ENCODE peak calls at places on chromosomes 2 and 18, in nine cellular contexts. S, D, N, B, X, L, K, M and O are unnamed samples.

GRCh38 chr2:218322756-218323525 is 30.6 kb upstream of the TMBIM1 start:
- DNase-seq in X (peak), M (peak), B (peak), D (peak), K (no peak), S (peak), L (peak), N (peak), O (peak)

GRCh38 chr2:129820908-129821307 is 158.6 kb upstream of the RAB6C start:
- DNase-seq in D (no peak), K (no peak), L (no peak), B (no peak), S (no peak), X (no peak), N (no peak), M (no peak), O (no peak)

GRCh38 chr2:200736646-200737274 is 75.0 kb upstream of the BZW1 start:
- DNase-seq in S (no peak), M (no peak), D (no peak), K (no peak), B (no peak), L (no peak), N (no peak), X (no peak), O (no peak)

GRCh38 chr18:72342933-72343332 is 201.2 kb downstream of the CBLN2 start:
- DNase-seq in N (no peak), S (no peak), L (no peak), B (no peak), M (no peak), D (no peak), X (no peak), K (no peak), O (no peak)

GRCh38 chr2:215921884-215922283 is 91.5 kb downstream of the MREG start:
- DNase-seq in L (no peak), N (no peak), K (no peak), B (no peak), X (no peak), D (no peak), M (peak), S (no peak), O (peak)

GRCh38 chr2:122182631-122183030 is 427.2 kb downstream of the TSN start:
- DNase-seq in N (no peak), X (no peak), L (no peak), K (no peak), S (no peak), D (no peak), M (no peak), B (no peak), O (no peak)

GRCh38 chr18:66048404-66048803 is 297.6 kb downstream of the CDH7 start:
- DNase-seq in X (no peak), K (no peak), L (no peak), D (no peak), B (no peak), M (no peak), N (no peak), S (no peak), O (no peak)

GRCh38 chr18:79400091-79400590 is 4.4 kb downstream of the NFATC1 start:
- DNase-seq in X (peak), L (peak), D (no peak), S (no peak), N (peak), M (no peak), K (peak), B (peak), O (no peak)

GRCh38 chr2:239274391-239275001 is 126.3 kb downstream of the HDAC4 start:
- DNase-seq in X (peak), D (no peak), K (no peak), B (no peak), L (no peak), S (no peak), M (no peak), N (no peak), O (no peak)

GRCh38 chr2:26488463-26489212 is 10.7 kb upstream of the OTOF start:
- DNase-seq in N (no peak), K (no peak), X (no peak), D (peak), B (no peak), M (no peak), S (no peak), L (no peak), O (no peak)

GRCh38 chr18:21949326-21950015 is 208.9 kb downstream of the MIB1 start:
- DNase-seq in B (no peak), D (no peak), N (no peak), L (no peak), M (no peak), S (no peak), K (no peak), X (no peak), O (no peak)

GRCh38 chr2:196640031-196640548 is 575 bp downstream of the CCDC150 start:
- DNase-seq in D (no peak), X (no peak), L (no peak), K (no peak), N (no peak), S (no peak), M (peak), B (no peak), O (no peak)

GRCh38 chr2:26942543-26943295 is 27.7 kb upstream of the MAPRE3 start:
- DNase-seq in D (peak), M (peak), B (peak), L (peak), S (peak), K (no peak), X (peak), N (no peak), O (peak)

GRCh38 chr2:72090271-72090720 is 57.4 kb downstream of the CYP26B1 start:
- DNase-seq in M (no peak), B (no peak), S (no peak), L (no peak), K (no peak), X (no peak), D (no peak), N (no peak), O (no peak)

GRCh38 chr18:34892379-34892778 is 148.8 kb upstream of the MAPRE2 start:
- DNase-seq in N (no peak), D (no peak), B (no peak), X (no peak), S (no peak), K (no peak), L (no peak), M (no peak), O (no peak)

GRCh38 chr2:67997528-67998267 is 65.1 kb downstream of the C1D start:
- DNase-seq in N (no peak), L (no peak), X (peak), S (no peak), D (no peak), M (peak), B (no peak), K (no peak), O (no peak)

GRCh38 chr2:201754683-201755415 is 25.9 kb downstream of the ALS2 start:
- DNase-seq in K (no peak), X (no peak), L (no peak), N (no peak), D (no peak), M (no peak), S (no peak), B (no peak), O (no peak)

GRCh38 chr2:23273786-23274185 is 111.2 kb upstream of the KLHL29 start:
- DNase-seq in L (no peak), D (no peak), B (no peak), N (no peak), X (no peak), K (no peak), S (no peak), M (peak), O (no peak)

GRCh38 chr2:74849228-74849892 is 15.4 kb downstream of the HK2 start:
- DNase-seq in X (no peak), K (no peak), S (no peak), L (no peak), N (no peak), B (no peak), M (no peak), D (no peak), O (no peak)

GRCh38 chr2:144659731-144660275 is 139.9 kb upstream of the ZEB2 start:
- DNase-seq in K (no peak), N (no peak), B (peak), D (no peak), M (peak), L (peak), X (peak), S (no peak), O (no peak)

GRCh38 chr2:241441492-241441891 is 66.9 kb downstream of the STK25 start:
- DNase-seq in X (no peak), L (no peak), N (no peak), D (no peak), K (no peak), S (no peak), B (no peak), M (no peak), O (no peak)

GRCh38 chr2:82675186-82675585 is 1783.9 kb downstream of the SUCLG1 start:
- DNase-seq in M (peak), D (no peak), L (no peak), B (no peak), S (no peak), N (no peak), X (no peak), K (no peak), O (no peak)

GRCh38 chr2:43024515-43024962 is 201.9 kb downstream of the ZFP36L2 start:
- DNase-seq in B (peak), K (no peak), X (peak), S (peak), N (no peak), D (peak), M (peak), L (peak), O (peak)

GRCh38 chr2:231683292-231683898 is 24.9 kb upstream of the PTMA start:
- DNase-seq in S (peak), X (no peak), B (no peak), L (no peak), D (peak), M (no peak), N (no peak), K (no peak), O (peak)

GRCh38 chr2:119174993-119175347 is 16.4 kb upstream of the C1QL2 start:
- DNase-seq in X (no peak), M (peak), N (no peak), L (no peak), D (no peak), B (no peak), K (no peak), S (no peak), O (no peak)